ENCODE peak calls at places on chromosomes 16 and 17, in seven cellular contexts. P is type B pancreatic cell, E is GM10248, F is choroid plexus epithelial cell, N is dorsolateral prefrontal cortex, B is kidney epithelial cell, Z is WTC11. U is an unnamed sample.

GRCh38 chr16:67000384-67001158 is 12.2 kb downstream of the CES4A start:
- DNase-seq in P (no peak), E (peak; percentile 78), F (peak; percentile 37), N (peak; percentile 79), B (no peak), Z (peak; percentile 73), U (peak; percentile 53)

GRCh38 chr17:27569257-27569722 is 61.7 kb upstream of the LGALS9 start:
- DNase-seq in P (no peak), E (peak; percentile 74), F (no peak), N (no peak), B (no peak), Z (peak; percentile 84), U (peak; percentile 45)

GRCh38 chr17:81052199-81052997 is 17.4 kb downstream of the BAIAP2 start:
- DNase-seq in P (no peak), E (no peak), F (no peak), N (no peak), B (no peak), Z (no peak), U (peak; percentile 75)

GRCh38 chr16:3022697-3023414 is 886 bp downstream of the HCFC1R1 start:
- DNase-seq in P (no peak), E (peak; percentile 49), F (peak; percentile 54), N (no peak), B (no peak), Z (no peak), U (peak; percentile 51)

GRCh38 chr17:43599835-43600234 is 53.7 kb upstream of the ETV4 start:
- DNase-seq in P (no peak), E (no peak), F (peak; percentile 76), N (no peak), B (peak; percentile 57), Z (no peak), U (no peak)

GRCh38 chr16:29664133-29664912 is 1.3 kb downstream of the SPN start:
- DNase-seq in P (no peak), E (peak; percentile 46), F (no peak), N (no peak), B (no peak), Z (no peak), U (no peak)

GRCh38 chr17:78012428-78012827 is 53.9 kb downstream of the TNRC6C start:
- DNase-seq in P (no peak), E (no peak), F (no peak), N (no peak), B (no peak), Z (no peak), U (no peak)

GRCh38 chr17:68972119-68972704 is 17.0 kb upstream of the ABCA8 start:
- DNase-seq in P (no peak), E (peak; percentile 26), F (peak; percentile 59), N (no peak), B (no peak), Z (no peak), U (no peak)

GRCh38 chr16:58116046-58116445 is 13.1 kb downstream of the CFAP20 start:
- DNase-seq in P (no peak), E (no peak), F (no peak), N (no peak), B (no peak), Z (no peak), U (no peak)

GRCh38 chr16:50178397-50179018 is 25.4 kb downstream of the TENT4B start:
- DNase-seq in P (no peak), E (no peak), F (no peak), N (no peak), B (no peak), Z (no peak), U (no peak)

GRCh38 chr16:87332150-87332549 is 15.0 kb upstream of the C16orf95 start:
- DNase-seq in P (no peak), E (no peak), F (peak; percentile 45), N (no peak), B (no peak), Z (no peak), U (peak; percentile 4)

GRCh38 chr17:28882154-28882895 is 15.2 kb downstream of the FLOT2 start:
- DNase-seq in P (no peak), E (no peak), F (no peak), N (no peak), B (no peak), Z (no peak), U (no peak)

GRCh38 chr16:80614908-80615696 is 74.3 kb downstream of the DYNLRB2 start:
- DNase-seq in P (no peak), E (no peak), F (peak; percentile 91), N (no peak), B (peak; percentile 54), Z (no peak), U (no peak)

GRCh38 chr17:74682442-74683190 is 30.1 kb downstream of the CD300LF start:
- DNase-seq in P (no peak), E (no peak), F (no peak), N (no peak), B (no peak), Z (no peak), U (no peak)

GRCh38 chr17:29929544-29930398 is at the start of gene SSH2:
- DNase-seq in P (peak; percentile 93), E (peak; percentile 89), F (peak; percentile 85), N (peak; percentile 91), B (no peak), Z (peak; percentile 91), U (peak; percentile 94)
- TF ChIP-seq CTCF in P (no peak), E (no peak), F (no peak), N (peak; percentile 39), B (no peak), Z (no peak), U (no peak)

DNA sequence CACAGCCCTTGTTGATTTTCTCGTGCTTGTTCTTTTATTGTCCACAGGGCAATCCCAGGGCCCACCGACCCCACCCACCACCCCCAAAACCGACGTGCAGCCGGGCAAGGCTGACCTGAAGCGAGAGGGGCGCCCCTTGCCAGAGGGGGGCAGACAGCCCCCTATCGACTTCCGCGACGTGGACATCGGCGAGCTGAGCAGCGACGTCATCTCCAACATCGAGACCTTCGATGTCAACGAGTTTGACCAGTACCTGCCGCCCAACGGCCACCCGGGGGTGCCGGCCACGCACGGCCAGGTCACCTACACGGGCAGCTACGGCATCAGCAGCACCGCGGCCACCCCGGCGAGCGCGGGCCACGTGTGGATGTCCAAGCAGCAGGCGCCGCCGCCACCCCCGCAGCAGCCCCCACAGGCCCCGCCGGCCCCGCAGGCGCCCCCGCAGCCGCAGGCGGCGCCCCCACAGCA is 2.7 kb downstream of the SOX9 start:
- DNase-seq in P (no peak), E (no peak), F (no peak), N (peak; percentile 45), B (no peak), Z (peak; percentile 29), U (peak; percentile 28)
- TF ChIP-seq CTCF in P (no peak), E (no peak), F (no peak), N (no peak), B (no peak), Z (no peak), U (no peak)

GRCh38 chr17:6856054-6856453 is 24.5 kb upstream of the TEKT1 start:
- DNase-seq in P (no peak), E (no peak), F (no peak), N (no peak), B (no peak), Z (no peak), U (no peak)

GRCh38 chr17:6857336-6857735 is 25.8 kb upstream of the TEKT1 start:
- DNase-seq in P (no peak), E (no peak), F (no peak), N (no peak), B (no peak), Z (no peak), U (no peak)

GRCh38 chr17:6857904-6858303 is 26.4 kb upstream of the TEKT1 start:
- DNase-seq in P (no peak), E (no peak), F (no peak), N (no peak), B (no peak), Z (no peak), U (no peak)

DNA sequence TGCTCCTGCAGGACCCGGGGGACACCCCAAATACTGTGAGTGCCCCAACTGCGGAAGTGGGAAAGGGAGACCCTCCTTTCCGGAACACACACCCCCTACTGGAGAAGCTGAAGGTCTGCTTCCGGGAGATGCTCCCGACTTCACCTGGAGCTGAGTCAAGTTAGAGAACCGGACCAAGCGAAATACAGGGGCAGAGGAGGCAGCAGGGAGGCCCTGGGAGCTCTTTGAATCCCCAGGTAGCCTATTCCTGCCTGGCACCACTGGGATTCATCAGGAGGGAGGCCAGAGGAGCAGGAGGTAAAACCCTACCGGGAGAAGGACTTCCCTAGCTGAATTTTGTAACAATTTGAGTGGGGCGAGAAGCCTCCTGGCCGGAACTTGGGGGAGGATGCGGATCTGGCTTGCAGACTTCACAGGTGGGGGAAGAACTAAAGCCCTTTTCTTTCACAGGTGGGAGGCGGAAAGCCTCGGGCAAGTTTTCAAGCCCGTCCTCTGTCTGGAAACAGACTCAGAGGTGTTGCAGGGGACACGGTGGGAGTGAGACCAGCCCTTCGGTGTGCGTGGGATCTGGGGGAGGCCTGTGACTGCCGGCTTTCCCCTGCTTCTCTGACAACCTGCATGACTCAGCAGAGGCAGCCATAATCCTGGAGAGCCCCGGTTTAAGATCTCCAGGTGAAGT is 22.4 kb upstream of the TEKT1 start:
- DNase-seq in P (no peak), E (peak; percentile 54), F (peak; percentile 4), N (no peak), B (no peak), Z (peak; percentile 64), U (no peak)
- TF ChIP-seq CTCF in P (peak; percentile 57), E (peak; percentile 31), F (peak; percentile 38), N (peak; percentile 26), B (peak; percentile 49), Z (peak; percentile 72), U (peak; percentile 34)

DNA sequence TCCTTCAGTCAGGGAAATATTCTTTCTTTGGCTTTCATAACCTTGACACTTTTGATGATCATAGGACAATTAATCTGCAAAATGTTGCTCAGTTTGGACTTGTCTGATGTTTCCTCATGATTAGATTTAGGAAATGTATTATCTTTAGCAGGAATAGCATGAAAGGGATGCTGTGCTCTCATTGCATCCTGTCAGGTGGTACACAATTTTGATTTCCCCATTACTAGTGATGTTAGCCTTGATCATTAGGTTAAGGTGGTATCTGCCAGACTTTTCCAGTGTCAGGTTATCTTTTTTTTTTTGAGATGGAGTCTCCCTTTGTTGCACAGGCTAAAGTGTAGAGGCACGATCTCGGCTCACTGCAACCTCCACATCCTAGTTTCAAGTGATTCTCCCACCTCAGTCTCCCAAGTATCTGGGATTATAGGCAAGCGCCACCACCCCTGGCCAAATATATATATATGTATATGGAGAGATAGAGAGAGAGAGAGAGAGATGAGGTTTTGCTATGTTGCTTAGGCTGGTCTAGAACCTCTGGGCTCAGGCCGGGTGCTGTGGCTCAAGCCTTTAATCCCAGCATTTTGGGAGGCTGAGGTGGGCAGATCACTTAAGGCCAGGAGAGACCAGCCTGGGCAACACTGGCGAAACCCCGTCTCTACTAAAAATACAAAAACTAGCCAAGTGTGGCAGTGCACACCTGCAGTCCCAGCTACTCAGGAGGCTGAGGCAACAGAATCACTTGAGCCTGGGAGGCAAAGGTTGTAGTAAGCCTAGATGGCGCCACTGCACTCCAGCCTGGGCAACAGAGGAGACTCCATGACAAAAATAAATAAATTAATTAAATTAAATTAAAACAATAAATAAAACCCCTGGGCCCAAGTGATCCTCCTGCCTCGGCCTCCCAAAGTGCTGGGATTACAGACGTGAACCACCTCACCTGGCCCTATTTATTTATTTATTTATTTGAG is 15.8 kb upstream of the CAVIN1 start:
- DNase-seq in P (no peak), E (no peak), F (peak; percentile 65), N (no peak), B (no peak), Z (peak; percentile 50), U (peak; percentile 31)
- TF ChIP-seq CTCF in P (peak; percentile 55), E (peak; percentile 50), F (peak; percentile 66), N (no peak), B (peak; percentile 48), Z (no peak), U (no peak)

DNA sequence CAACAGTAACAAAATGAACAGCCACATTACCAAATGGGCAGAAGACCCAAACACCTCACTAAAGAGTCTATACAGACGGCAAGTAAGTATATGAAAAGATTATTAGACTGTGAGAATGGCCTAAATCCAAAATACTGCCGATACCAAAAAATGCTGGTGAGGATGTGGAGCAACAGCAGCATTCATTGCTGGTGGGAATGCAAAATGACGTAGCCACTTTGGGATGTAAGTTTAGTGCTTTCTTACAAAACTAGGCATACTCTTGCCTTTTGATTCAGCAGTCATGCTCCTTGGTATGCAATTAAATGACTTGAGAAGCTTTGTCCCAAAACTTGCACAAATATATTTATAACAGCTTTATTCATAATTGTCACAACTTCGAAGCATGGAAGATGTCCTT is 43.8 kb downstream of the RABEP1 start:
- DNase-seq in P (no peak), E (no peak), F (no peak), N (no peak), B (no peak), Z (no peak), U (no peak)
- TF ChIP-seq CTCF in P (no peak), E (no peak), F (no peak), N (no peak), B (no peak), Z (no peak), U (no peak)

U was measured in glutamatergic neuron.